ENCODE peak calls at places on chromosomes 2 and 18, in nine cellular contexts. One of them, this sample, is unnamed.

GRCh38 chr18:50298443-50299284 is 11.2 kb upstream of the CXXC1 start:
- DNase-seq in foreskin keratinocyte: no peak
- DNase-seq in CD4-positive, alpha-beta T cell: no peak
- DNase-seq in CD14-positive monocyte: no peak
- DNase-seq in hepatocyte: no peak
- DNase-seq in GM23338: peak; percentile 46
- DNase-seq in glutamatergic neuron: no peak
- DNase-seq in pancreas: peak; percentile 73
- DNase-seq in heart left ventricle: no peak
- DNase-seq in this sample: peak; percentile 81

GRCh38 chr2:16629044-16629443 is 36.6 kb downstream of the CYRIA start:
- DNase-seq in foreskin keratinocyte: no peak
- DNase-seq in CD4-positive, alpha-beta T cell: no peak
- DNase-seq in CD14-positive monocyte: no peak
- DNase-seq in hepatocyte: no peak
- DNase-seq in GM23338: no peak
- DNase-seq in glutamatergic neuron: no peak
- DNase-seq in pancreas: no peak
- DNase-seq in heart left ventricle: no peak
- DNase-seq in this sample: no peak

GRCh38 chr2:24304098-24304497 is 56.2 kb downstream of the ITSN2 start:
- DNase-seq in foreskin keratinocyte: peak; percentile 68
- DNase-seq in CD4-positive, alpha-beta T cell: no peak
- DNase-seq in CD14-positive monocyte: no peak
- DNase-seq in hepatocyte: peak; percentile 48
- DNase-seq in GM23338: peak; percentile 7
- DNase-seq in glutamatergic neuron: no peak
- DNase-seq in pancreas: peak; percentile 84
- DNase-seq in heart left ventricle: peak; percentile 61
- DNase-seq in this sample: no peak

GRCh38 chr2:39523308-39524044 is 86.4 kb upstream of the MAP4K3 start:
- DNase-seq in foreskin keratinocyte: peak; percentile 93
- DNase-seq in CD4-positive, alpha-beta T cell: no peak
- DNase-seq in CD14-positive monocyte: no peak
- DNase-seq in hepatocyte: no peak
- DNase-seq in GM23338: no peak
- DNase-seq in glutamatergic neuron: no peak
- DNase-seq in pancreas: no peak
- DNase-seq in heart left ventricle: no peak
- DNase-seq in this sample: no peak

GRCh38 chr18:2168022-2168421 is 403.3 kb downstream of the METTL4 start:
- DNase-seq in foreskin keratinocyte: peak; percentile 36
- DNase-seq in CD4-positive, alpha-beta T cell: no peak
- DNase-seq in CD14-positive monocyte: no peak
- DNase-seq in hepatocyte: no peak
- DNase-seq in GM23338: no peak
- DNase-seq in glutamatergic neuron: no peak
- DNase-seq in pancreas: no peak
- DNase-seq in heart left ventricle: no peak
- DNase-seq in this sample: no peak

GRCh38 chr2:169301596-169302330 is 60.6 kb downstream of the LRP2 start:
- DNase-seq in foreskin keratinocyte: no peak
- DNase-seq in CD4-positive, alpha-beta T cell: no peak
- DNase-seq in CD14-positive monocyte: no peak
- DNase-seq in hepatocyte: no peak
- DNase-seq in GM23338: peak; percentile 35
- DNase-seq in glutamatergic neuron: no peak
- DNase-seq in pancreas: no peak
- DNase-seq in heart left ventricle: no peak
- DNase-seq in this sample: no peak

GRCh38 chr2:177291701-177292100 is 27.2 kb upstream of the NFE2L2 start:
- DNase-seq in foreskin keratinocyte: no peak
- DNase-seq in CD4-positive, alpha-beta T cell: no peak
- DNase-seq in CD14-positive monocyte: no peak
- DNase-seq in hepatocyte: no peak
- DNase-seq in GM23338: no peak
- DNase-seq in glutamatergic neuron: no peak
- DNase-seq in pancreas: no peak
- DNase-seq in heart left ventricle: no peak
- DNase-seq in this sample: no peak

GRCh38 chr2:30230479-30230854 is 867 bp upstream of the LBH start:
- DNase-seq in foreskin keratinocyte: no peak
- DNase-seq in CD4-positive, alpha-beta T cell: no peak
- DNase-seq in CD14-positive monocyte: no peak
- DNase-seq in hepatocyte: peak; percentile 66
- DNase-seq in GM23338: peak; percentile 47
- DNase-seq in glutamatergic neuron: peak; percentile 62
- DNase-seq in pancreas: no peak
- DNase-seq in heart left ventricle: peak; percentile 81
- DNase-seq in this sample: no peak

GRCh38 chr2:71713581-71714580 is 260.5 kb downstream of the DYSF start:
- DNase-seq in foreskin keratinocyte: no peak
- DNase-seq in CD4-positive, alpha-beta T cell: no peak
- DNase-seq in CD14-positive monocyte: no peak
- DNase-seq in hepatocyte: no peak
- DNase-seq in GM23338: no peak
- DNase-seq in glutamatergic neuron: no peak
- DNase-seq in pancreas: no peak
- DNase-seq in heart left ventricle: no peak
- DNase-seq in this sample: peak; percentile 44

GRCh38 chr2:636151-636621 is 41.0 kb downstream of the TMEM18 start:
- DNase-seq in foreskin keratinocyte: no peak
- DNase-seq in CD4-positive, alpha-beta T cell: no peak
- DNase-seq in CD14-positive monocyte: no peak
- DNase-seq in hepatocyte: no peak
- DNase-seq in GM23338: no peak
- DNase-seq in glutamatergic neuron: no peak
- DNase-seq in pancreas: peak; percentile 71
- DNase-seq in heart left ventricle: no peak
- DNase-seq in this sample: peak; percentile 82

GRCh38 chr2:40470817-40471809 is 19.2 kb upstream of the SLC8A1 start:
- DNase-seq in foreskin keratinocyte: no peak
- DNase-seq in CD4-positive, alpha-beta T cell: no peak
- DNase-seq in CD14-positive monocyte: peak; percentile 47
- DNase-seq in hepatocyte: no peak
- DNase-seq in GM23338: no peak
- DNase-seq in glutamatergic neuron: no peak
- DNase-seq in pancreas: no peak
- DNase-seq in heart left ventricle: no peak
- DNase-seq in this sample: no peak

GRCh38 chr2:201887851-201888451 is 81.6 kb downstream of the CDK15 start:
- DNase-seq in foreskin keratinocyte: no peak
- DNase-seq in CD4-positive, alpha-beta T cell: no peak
- DNase-seq in CD14-positive monocyte: no peak
- DNase-seq in hepatocyte: no peak
- DNase-seq in GM23338: peak; percentile 24
- DNase-seq in glutamatergic neuron: no peak
- DNase-seq in pancreas: no peak
- DNase-seq in heart left ventricle: no peak
- DNase-seq in this sample: no peak

GRCh38 chr2:171522804-171523338 is 597 bp downstream of the CYBRD1 start:
- DNase-seq in foreskin keratinocyte: no peak
- DNase-seq in CD4-positive, alpha-beta T cell: no peak
- DNase-seq in CD14-positive monocyte: no peak
- DNase-seq in hepatocyte: peak; percentile 49
- DNase-seq in GM23338: peak; percentile 63
- DNase-seq in glutamatergic neuron: peak; percentile 58
- DNase-seq in pancreas: peak; percentile 72
- DNase-seq in heart left ventricle: peak; percentile 41
- DNase-seq in this sample: peak; percentile 90

GRCh38 chr2:161677634-161678033 is 53.4 kb downstream of the SLC4A10 start:
- DNase-seq in foreskin keratinocyte: no peak
- DNase-seq in CD4-positive, alpha-beta T cell: no peak
- DNase-seq in CD14-positive monocyte: no peak
- DNase-seq in hepatocyte: no peak
- DNase-seq in GM23338: no peak
- DNase-seq in glutamatergic neuron: no peak
- DNase-seq in pancreas: no peak
- DNase-seq in heart left ventricle: no peak
- DNase-seq in this sample: no peak

GRCh38 chr2:127153691-127154158 is 46.8 kb upstream of the BIN1 start:
- DNase-seq in foreskin keratinocyte: no peak
- DNase-seq in CD4-positive, alpha-beta T cell: no peak
- DNase-seq in CD14-positive monocyte: no peak
- DNase-seq in hepatocyte: no peak
- DNase-seq in GM23338: no peak
- DNase-seq in glutamatergic neuron: no peak
- DNase-seq in pancreas: no peak
- DNase-seq in heart left ventricle: no peak
- DNase-seq in this sample: no peak

GRCh38 chr18:41436772-41437171 is 518.3 kb upstream of the PIK3C3 start:
- DNase-seq in foreskin keratinocyte: peak; percentile 34
- DNase-seq in CD4-positive, alpha-beta T cell: no peak
- DNase-seq in CD14-positive monocyte: no peak
- DNase-seq in hepatocyte: no peak
- DNase-seq in GM23338: no peak
- DNase-seq in glutamatergic neuron: no peak
- DNase-seq in pancreas: no peak
- DNase-seq in heart left ventricle: no peak
- DNase-seq in this sample: no peak

GRCh38 chr18:5463390-5463789 is 80.4 kb downstream of the EPB41L3 start:
- DNase-seq in foreskin keratinocyte: no peak
- DNase-seq in CD4-positive, alpha-beta T cell: no peak
- DNase-seq in CD14-positive monocyte: peak; percentile 56
- DNase-seq in hepatocyte: peak; percentile 71
- DNase-seq in GM23338: no peak
- DNase-seq in glutamatergic neuron: no peak
- DNase-seq in pancreas: no peak
- DNase-seq in heart left ventricle: peak; percentile 46
- DNase-seq in this sample: no peak

DNA sequence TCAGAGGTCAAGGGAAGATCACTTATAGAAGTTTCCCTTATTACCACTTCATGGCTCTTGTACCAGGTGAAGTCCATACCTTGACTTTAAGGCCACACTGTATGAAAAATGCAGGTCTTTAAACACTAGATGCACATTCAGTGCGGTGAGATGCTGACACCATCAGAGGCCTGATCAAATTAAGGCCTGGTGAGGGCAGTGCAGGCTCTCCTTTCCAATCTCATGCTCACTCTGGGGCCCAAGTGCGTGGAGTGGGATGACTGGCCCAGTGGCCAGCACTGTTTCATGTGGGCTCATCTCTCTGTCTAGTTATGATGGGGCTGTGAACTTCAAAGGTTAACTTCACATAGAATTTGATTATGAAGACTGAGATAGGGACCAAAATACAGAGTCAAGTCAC is 281.1 kb downstream of the SLC4A3 start:
- DNase-seq in foreskin keratinocyte: no peak
- DNase-seq in CD4-positive, alpha-beta T cell: no peak
- DNase-seq in CD14-positive monocyte: no peak
- DNase-seq in hepatocyte: no peak
- DNase-seq in GM23338: peak; percentile 9
- DNase-seq in glutamatergic neuron: no peak
- DNase-seq in pancreas: no peak
- DNase-seq in heart left ventricle: no peak
- DNase-seq in this sample: no peak
- TF ChIP-seq CTCF in foreskin keratinocyte: no peak
- TF ChIP-seq CTCF in CD4-positive, alpha-beta T cell: no peak
- TF ChIP-seq CTCF in CD14-positive monocyte: no peak
- TF ChIP-seq CTCF in hepatocyte: no peak
- TF ChIP-seq CTCF in GM23338: peak; percentile 27
- TF ChIP-seq CTCF in glutamatergic neuron: no peak
- TF ChIP-seq CTCF in pancreas: no peak
- TF ChIP-seq CTCF in heart left ventricle: no peak
- TF ChIP-seq CTCF in this sample: peak; percentile 18

DNA sequence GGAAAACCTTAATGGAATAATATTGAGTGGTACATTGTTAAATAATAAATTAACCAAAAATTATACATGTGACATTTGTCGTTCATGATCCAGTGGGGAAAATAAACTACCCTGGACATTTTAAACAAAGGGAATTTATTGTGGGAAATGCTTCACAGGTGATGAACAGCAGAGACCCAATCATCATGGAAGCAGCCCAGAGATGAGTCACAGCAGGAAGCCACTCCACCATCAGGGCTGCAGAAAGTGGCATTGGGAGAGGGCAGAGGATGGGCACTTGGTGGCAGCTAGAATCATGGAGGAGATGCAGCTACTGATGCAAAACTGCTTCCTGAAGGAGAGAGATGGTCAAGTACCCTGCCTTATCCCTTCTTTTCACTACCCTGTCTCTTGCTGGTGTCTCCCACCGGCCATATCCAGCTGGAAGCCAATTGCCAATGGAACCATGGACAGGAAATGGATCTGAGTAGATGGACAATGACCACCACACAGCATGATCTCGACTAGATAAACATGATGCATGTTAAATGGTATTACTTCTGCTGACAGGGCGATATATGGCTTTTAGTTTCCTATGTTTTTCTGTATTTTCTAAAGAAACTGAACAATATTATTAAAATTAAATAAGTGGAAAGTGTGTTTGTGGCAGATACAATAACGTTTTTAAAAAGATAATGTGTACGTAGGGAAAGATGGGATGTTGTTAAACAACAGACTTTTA is 139.8 kb downstream of the RPIA start:
- DNase-seq in foreskin keratinocyte: peak; percentile 5
- DNase-seq in CD4-positive, alpha-beta T cell: no peak
- DNase-seq in CD14-positive monocyte: no peak
- DNase-seq in hepatocyte: no peak
- DNase-seq in GM23338: no peak
- DNase-seq in glutamatergic neuron: no peak
- DNase-seq in pancreas: no peak
- DNase-seq in heart left ventricle: no peak
- DNase-seq in this sample: no peak
- TF ChIP-seq CTCF in foreskin keratinocyte: no peak
- TF ChIP-seq CTCF in CD4-positive, alpha-beta T cell: no peak
- TF ChIP-seq CTCF in CD14-positive monocyte: no peak
- TF ChIP-seq CTCF in hepatocyte: no peak
- TF ChIP-seq CTCF in GM23338: no peak
- TF ChIP-seq CTCF in glutamatergic neuron: no peak
- TF ChIP-seq CTCF in pancreas: no peak
- TF ChIP-seq CTCF in heart left ventricle: no peak
- TF ChIP-seq CTCF in this sample: no peak

GRCh38 chr2:240565267-240566202 is 2.7 kb upstream of the RNPEPL1 start:
- DNase-seq in foreskin keratinocyte: peak; percentile 65
- DNase-seq in CD4-positive, alpha-beta T cell: peak; percentile 92
- DNase-seq in CD14-positive monocyte: peak; percentile 97
- DNase-seq in hepatocyte: peak; percentile 94
- DNase-seq in GM23338: no peak
- DNase-seq in glutamatergic neuron: peak; percentile 15
- DNase-seq in pancreas: peak; percentile 89
- DNase-seq in heart left ventricle: peak; percentile 75
- DNase-seq in this sample: peak; percentile 92
- TF ChIP-seq CTCF in foreskin keratinocyte: no peak
- TF ChIP-seq CTCF in CD4-positive, alpha-beta T cell: no peak
- TF ChIP-seq CTCF in CD14-positive monocyte: peak; percentile 10
- TF ChIP-seq CTCF in hepatocyte: no peak
- TF ChIP-seq CTCF in GM23338: no peak
- TF ChIP-seq CTCF in glutamatergic neuron: no peak
- TF ChIP-seq CTCF in pancreas: no peak
- TF ChIP-seq CTCF in heart left ventricle: no peak
- TF ChIP-seq CTCF in this sample: no peak

DNA sequence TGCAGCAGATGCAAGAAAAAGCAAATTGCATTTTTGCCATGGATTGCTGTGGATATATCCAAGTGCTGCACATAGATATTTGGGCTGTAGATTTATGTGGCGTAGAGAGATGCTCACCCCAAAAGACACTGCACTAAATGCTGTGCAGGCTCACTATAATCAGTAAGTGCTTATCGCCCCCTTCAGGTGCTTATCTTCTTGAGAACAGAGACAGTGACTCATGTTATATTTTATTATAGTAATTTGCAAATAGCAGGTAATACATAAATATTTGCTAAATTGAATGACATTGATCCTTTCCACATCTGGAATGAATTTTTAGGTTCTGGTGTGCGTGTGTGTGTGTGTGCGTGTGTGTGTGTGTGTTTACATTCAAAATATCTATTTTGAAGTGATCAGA is 36.8 kb upstream of the PLEKHM3 start:
- DNase-seq in foreskin keratinocyte: peak; percentile 47
- DNase-seq in CD4-positive, alpha-beta T cell: no peak
- DNase-seq in CD14-positive monocyte: no peak
- DNase-seq in hepatocyte: peak; percentile 64
- DNase-seq in GM23338: peak; percentile 86
- DNase-seq in glutamatergic neuron: no peak
- DNase-seq in pancreas: no peak
- DNase-seq in heart left ventricle: no peak
- DNase-seq in this sample: no peak
- TF ChIP-seq CTCF in foreskin keratinocyte: peak; percentile 75
- TF ChIP-seq CTCF in CD4-positive, alpha-beta T cell: peak; percentile 15
- TF ChIP-seq CTCF in CD14-positive monocyte: peak; percentile 26
- TF ChIP-seq CTCF in hepatocyte: peak; percentile 50
- TF ChIP-seq CTCF in GM23338: peak; percentile 85
- TF ChIP-seq CTCF in glutamatergic neuron: peak; percentile 31
- TF ChIP-seq CTCF in pancreas: no peak
- TF ChIP-seq CTCF in heart left ventricle: no peak
- TF ChIP-seq CTCF in this sample: peak; percentile 65